ENCODE peak calls at places on chromosomes 2 and 18, in four cellular contexts. C is colonic mucosa, R is fibroblast of lung, Q is Karpas-422. S is an unnamed sample.
A peak's percentile ranks its signal among the peaks of the same experiment; 100 is the strongest.

GRCh38 chr18:69239849-69240248 is 160.8 kb upstream of the DOK6 start:
- DNase-seq in R (no peak), C (no peak), Q (no peak), S (no peak)

GRCh38 chr2:112004246-112004645 is 50.8 kb upstream of the TMEM87B start:
- DNase-seq in R (peak; percentile 16), Q (peak; percentile 52), C (no peak), S (no peak)

GRCh38 chr2:196601430-196602306 is 37.8 kb upstream of the CCDC150 start:
- DNase-seq in R (peak; percentile 96), Q (no peak), C (no peak), S (no peak)

GRCh38 chr2:17223171-17223570 is 295.1 kb downstream of the RAD51AP2 start:
- DNase-seq in R (no peak), Q (no peak), C (no peak), S (no peak)

GRCh38 chr2:189225032-189225431 is 45.5 kb upstream of the COL5A2 start:
- DNase-seq in C (no peak), Q (no peak), R (no peak), S (no peak)

GRCh38 chr2:195562624-195563566 is 94.1 kb upstream of the SLC39A10 start:
- DNase-seq in Q (peak; percentile 69), C (no peak), R (no peak), S (no peak)

GRCh38 chr18:79483971-79484491 is 88.3 kb downstream of the NFATC1 start:
- DNase-seq in R (no peak), Q (no peak), C (no peak), S (no peak)

GRCh38 chr2:16612490-16612889 is 53.1 kb downstream of the CYRIA start:
- DNase-seq in C (no peak), Q (no peak), R (no peak), S (no peak)

GRCh38 chr18:21489119-21489750 is 111.3 kb downstream of the ESCO1 start:
- DNase-seq in Q (peak; percentile 90), R (peak; percentile 41), C (peak; percentile 49), S (peak; percentile 14)

GRCh38 chr2:38622210-38622609 is 19.5 kb upstream of the HNRNPLL start:
- DNase-seq in Q (peak; percentile 74), R (no peak), C (no peak), S (no peak)

GRCh38 chr2:191869178-191869577 is 22.3 kb upstream of the CAVIN2 start:
- DNase-seq in C (peak; percentile 58), R (peak; percentile 47), Q (peak; percentile 77), S (no peak)

GRCh38 chr2:36964496-36965058 is 1.8 kb downstream of the STRN start:
- DNase-seq in R (no peak), Q (peak; percentile 41), C (no peak), S (no peak)

GRCh38 chr2:53911434-53912189 is 51.8 kb upstream of the GPR75 start:
- DNase-seq in Q (no peak), C (no peak), R (peak; percentile 3), S (no peak)

GRCh38 chr2:40369619-40370397 is 82.1 kb downstream of the SLC8A1 start:
- DNase-seq in C (no peak), Q (no peak), R (peak; percentile 90), S (no peak)

GRCh38 chr18:23071285-23071684 is 64.0 kb upstream of the CABLES1 start:
- DNase-seq in Q (no peak), C (peak; percentile 44), R (peak; percentile 36), S (no peak)

GRCh38 chr2:105391058-105391627 is 7.7 kb downstream of the FHL2 start:
- DNase-seq in R (peak; percentile 92), Q (no peak), C (no peak), S (no peak)

GRCh38 chr2:39243469-39244123 is at the start of gene CDKL4:
- DNase-seq in R (peak; percentile 6), Q (no peak), C (peak; percentile 22), S (no peak)

GRCh38 chr2:63663013-63663864 is 74.5 kb downstream of the MDH1 start:
- DNase-seq in C (no peak), R (peak; percentile 26), Q (no peak), S (no peak)

GRCh38 chr2:149313512-149313972 is 16.8 kb upstream of the LYPD6 start:
- DNase-seq in Q (peak; percentile 70), C (peak; percentile 36), R (peak; percentile 22), S (no peak)

GRCh38 chr2:113220970-113221708 is 47.4 kb downstream of the PSD4 start:
- DNase-seq in Q (no peak), C (no peak), R (no peak), S (no peak)

GRCh38 chr18:23964282-23965238 is 50.0 kb upstream of the TTC39C start:
- DNase-seq in R (no peak), Q (peak; percentile 59), C (peak; percentile 72), S (no peak)

GRCh38 chr2:3608373-3609278 is 13.7 kb downstream of the COLEC11 start:
- DNase-seq in Q (no peak), R (no peak), C (peak; percentile 6), S (no peak)

GRCh38 chr2:64404743-64405142 is 49.2 kb upstream of the LGALSL start:
- DNase-seq in R (no peak), C (peak; percentile 93), Q (no peak), S (no peak)

GRCh38 chr2:54859416-54859815 is 136.0 kb downstream of the EML6 start:
- DNase-seq in Q (no peak), C (no peak), R (no peak), S (no peak)

GRCh38 chr18:4069183-4069582 is 385.9 kb downstream of the DLGAP1 start:
- DNase-seq in C (no peak), Q (no peak), R (no peak), S (no peak)

GRCh38 chr2:21438949-21439348 is 315.2 kb downstream of the TDRD15 start:
- DNase-seq in C (no peak), R (peak; percentile 38), Q (no peak), S (no peak)

GRCh38 chr18:48622911-48623431 is 84.1 kb downstream of the CTIF start:
- DNase-seq in R (peak; percentile 86), C (no peak), Q (no peak), S (no peak)

GRCh38 chr2:80496770-80497169 is 192.2 kb upstream of the LRRTM1 start:
- DNase-seq in C (no peak), Q (no peak), R (peak; percentile 87), S (no peak)

GRCh38 chr2:222930862-222931261 is 70.0 kb downstream of the ACSL3 start:
- DNase-seq in C (no peak), Q (no peak), R (peak; percentile 57), S (no peak)

GRCh38 chr2:196234672-196235071 is 63.3 kb upstream of the STK17B start:
- DNase-seq in R (peak; percentile 94), C (no peak), Q (peak; percentile 70), S (no peak)

GRCh38 chr2:54757496-54757895 is 34.0 kb downstream of the EML6 start:
- DNase-seq in Q (peak; percentile 94), C (no peak), R (peak; percentile 50), S (no peak)

GRCh38 chr2:162390801-162391200 is 46.9 kb downstream of the GCA start:
- DNase-seq in R (no peak), C (no peak), Q (no peak), S (no peak)

DNA sequence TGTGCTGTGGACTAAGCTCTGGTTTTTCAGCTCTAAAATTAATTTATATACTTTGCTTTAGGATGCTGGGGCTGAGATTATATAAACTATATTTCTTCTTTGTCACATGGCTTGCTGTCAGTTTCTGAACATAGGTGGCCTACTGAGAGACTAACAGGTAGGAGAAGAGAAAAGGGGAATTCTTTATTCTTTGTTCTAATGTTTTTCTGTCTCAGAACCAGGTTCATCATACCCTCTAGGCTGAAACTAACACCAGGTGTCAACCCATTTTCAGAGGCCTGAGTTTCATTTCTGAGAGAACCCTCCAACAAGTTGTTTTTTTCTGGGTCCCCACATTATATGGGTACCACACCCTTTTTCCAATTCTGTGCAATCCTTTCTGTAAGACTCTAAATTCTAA is 843.6 kb downstream of the TRIB2 start:
- DNase-seq in Q (no peak), C (no peak), R (no peak), S (no peak)
- H3K27ac ChIP-seq in Q (no peak overlapping the region), C (no peak overlapping the region), R (no peak overlapping the region), S (no peak overlapping the region)

GRCh38 chr2:10554961-10555809 is 107.1 kb upstream of the ODC1 start:
- DNase-seq in Q (no peak), R (no peak), C (no peak), S (no peak)

GRCh38 chr2:10557506-10558265 is 109.6 kb upstream of the ODC1 start:
- DNase-seq in C (no peak), R (no peak), Q (no peak), S (no peak)

GRCh38 chr2:10556271-10557140 is 108.4 kb upstream of the ODC1 start:
- DNase-seq in Q (no peak), C (no peak), R (no peak), S (no peak)

GRCh38 chr2:10558281-10559030 is 110.3 kb upstream of the ODC1 start:
- DNase-seq in C (no peak), Q (no peak), R (no peak), S (no peak)

DNA sequence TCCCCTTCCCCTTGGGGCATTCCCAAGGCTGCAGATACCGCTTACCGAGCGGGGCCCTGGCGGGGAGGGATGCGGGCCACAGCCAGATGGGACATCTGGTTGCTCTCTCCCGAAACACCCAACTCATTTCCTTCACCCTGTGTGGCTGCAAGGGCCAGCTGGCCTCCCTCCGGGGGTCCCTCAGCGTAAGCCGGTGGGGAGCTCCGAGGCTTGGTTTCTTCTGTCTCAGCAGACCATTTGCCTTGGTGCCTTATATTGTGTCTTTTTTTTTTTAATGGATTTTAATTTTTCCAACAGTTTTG is 107.6 kb upstream of the ODC1 start:
- DNase-seq in R (no peak), Q (no peak), C (no peak), S (no peak)
- H3K9ac ChIP-seq in R (no peak overlapping the region), Q (no peak overlapping the region), C (no peak overlapping the region), S (no peak overlapping the region)

GRCh38 chr2:60354713-60355112 is 198.7 kb downstream of the BCL11A start:
- DNase-seq in C (no peak), Q (peak; percentile 59), R (no peak), S (no peak)

GRCh38 chr2:60358471-60358870 is 195.0 kb downstream of the BCL11A start:
- DNase-seq in R (no peak), Q (no peak), C (peak; percentile 9), S (no peak)

GRCh38 chr2:60353863-60354262 is 199.6 kb downstream of the BCL11A start:
- DNase-seq in C (no peak), R (no peak), Q (peak; percentile 96), S (no peak)

GRCh38 chr2:60355849-60356261 is 197.6 kb downstream of the BCL11A start:
- DNase-seq in C (no peak), Q (peak; percentile 78), R (no peak), S (no peak)

GRCh38 chr2:60356346-60356745 is 197.1 kb downstream of the BCL11A start:
- DNase-seq in Q (peak; percentile 72), R (no peak), C (no peak), S (no peak)
- H3K4me3 ChIP-seq in Q (peak overlapping the region; percentile 18), R (no peak overlapping the region), C (no peak overlapping the region), S (no peak overlapping the region)

DNA sequence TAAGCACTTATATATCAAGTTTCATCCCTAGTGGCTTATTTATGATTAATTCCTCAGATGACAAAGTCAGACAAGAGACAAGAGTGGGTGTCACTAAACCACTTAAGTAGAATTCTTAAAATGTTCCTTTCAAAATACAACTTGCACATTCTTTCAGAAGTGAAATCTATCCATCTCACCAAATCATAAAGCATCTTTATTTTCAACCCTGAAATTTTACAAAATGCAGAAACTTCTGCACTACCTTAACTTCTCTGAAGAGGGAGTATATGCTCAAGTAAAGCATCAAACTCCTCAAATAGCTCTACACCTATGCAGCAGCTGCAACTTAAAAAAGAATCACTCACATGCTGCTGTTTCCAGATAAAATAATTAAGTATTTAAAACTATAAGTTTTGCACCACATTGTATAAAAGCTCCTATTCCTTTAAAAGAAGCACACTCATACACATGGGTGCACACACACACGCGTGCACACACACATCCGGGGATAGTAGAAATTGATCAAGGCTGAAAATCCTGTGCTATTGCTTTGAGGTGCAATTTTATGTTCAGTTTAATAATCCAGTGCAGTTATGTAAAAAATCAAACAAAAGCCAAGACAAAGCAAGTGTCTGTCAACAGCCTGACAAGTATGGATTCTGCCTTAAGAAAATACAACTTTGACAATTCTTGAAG is 244.5 kb downstream of the TCF4 start:
- DNase-seq in C (no peak), Q (peak; percentile 79), R (peak; percentile 48), S (no peak)
- H3K27ac ChIP-seq in C (no peak overlapping the region), Q (peak overlapping the region; percentile 68), R (no peak overlapping the region), S (peak overlapping the region; percentile 62)

S was measured in SK-N-MC.